ENCODE peak calls at places on chromosomes 16 and 17, in nine cellular contexts. S is hepatocyte, Q is IMR-90, I is psoas muscle, N is fibroblast of lung, D is fibroblast of pulmonary artery, X is mucosa of descending colon, B is H1, F is cardiac muscle cell. A is an unnamed sample.

GRCh38 chr17:15498107-15498506 is 30.7 kb upstream of the CDRT4 start:
- DNase-seq in I (no peak), S (no peak), D (no peak), N (no peak), B (no peak), Q (no peak), F (no peak), X (no peak), A (no peak)

GRCh38 chr17:3740611-3741073 is 16.9 kb downstream of the HASPIN start:
- DNase-seq in B (no peak), N (no peak), Q (no peak), D (no peak), X (peak), I (no peak), F (no peak), S (no peak), A (no peak)

GRCh38 chr17:29292071-29292991 is 1.6 kb downstream of the NUFIP2 start:
- DNase-seq in D (peak), N (peak), B (no peak), F (peak), I (peak), Q (peak), S (peak), X (peak), A (peak)

GRCh38 chr17:2867441-2868424 is 71.5 kb downstream of the RAP1GAP2 start:
- DNase-seq in X (no peak), N (peak), S (no peak), Q (peak), D (peak), F (no peak), B (no peak), I (no peak), A (peak)

GRCh38 chr17:76735006-76735405 is 2.1 kb downstream of the SRSF2 start:
- DNase-seq in B (no peak), Q (peak), F (no peak), X (no peak), S (no peak), D (peak), I (no peak), N (peak), A (peak)

GRCh38 chr17:64357191-64357981 is 33.3 kb downstream of the PECAM1 start:
- DNase-seq in B (no peak), X (no peak), D (peak), Q (peak), F (no peak), I (peak), S (no peak), N (peak), A (peak)

GRCh38 chr17:3920940-3921852 is 4.9 kb upstream of the P2RX1 start:
- DNase-seq in D (no peak), X (no peak), B (no peak), N (no peak), F (no peak), I (no peak), S (no peak), Q (no peak), A (no peak)

GRCh38 chr17:74457146-74457819 is 9.2 kb upstream of the CD300A start:
- DNase-seq in S (peak), B (no peak), F (peak), I (peak), Q (peak), X (peak), N (peak), D (peak), A (peak)

GRCh38 chr17:61601297-61601696 is 10.3 kb upstream of the NACA2 start:
- DNase-seq in D (no peak), X (no peak), Q (no peak), S (no peak), B (no peak), F (no peak), I (no peak), N (no peak), A (no peak)

GRCh38 chr17:81405382-81406005 is 10.2 kb downstream of the BAHCC1 start:
- DNase-seq in I (peak), S (peak), B (no peak), Q (no peak), F (no peak), D (peak), N (peak), X (no peak), A (no peak)

GRCh38 chr17:38727661-38728220 is 2.4 kb upstream of the CISD3 start:
- DNase-seq in F (no peak), Q (no peak), B (no peak), D (no peak), N (no peak), S (no peak), X (no peak), I (no peak), A (peak)

GRCh38 chr17:73404246-73404645 is 92.4 kb upstream of the CDC42EP4 start:
- DNase-seq in S (no peak), B (no peak), I (no peak), Q (no peak), D (no peak), N (no peak), F (no peak), X (no peak), A (no peak)

GRCh38 chr16:23124315-23124714 is 24.9 kb downstream of the USP31 start:
- DNase-seq in B (no peak), Q (peak), F (no peak), D (peak), N (peak), X (no peak), I (peak), S (no peak), A (peak)

GRCh38 chr17:71937914-71938313 is 182.9 kb upstream of the SOX9 start:
- DNase-seq in I (no peak), B (no peak), D (no peak), F (no peak), X (no peak), S (no peak), Q (no peak), N (no peak), A (no peak)

GRCh38 chr16:11202260-11203091 is 53.5 kb downstream of the SOCS1 start:
- DNase-seq in B (no peak), S (no peak), N (peak), X (no peak), I (no peak), Q (peak), D (no peak), F (no peak), A (peak)

GRCh38 chr16:20363191-20363590 is 10.7 kb upstream of the UMOD start:
- DNase-seq in N (no peak), F (no peak), X (no peak), Q (no peak), I (no peak), D (no peak), S (no peak), B (no peak), A (no peak)

GRCh38 chr16:46620265-46621005 is 744 bp downstream of the SHCBP1 start:
- DNase-seq in N (no peak), B (no peak), D (peak), X (no peak), S (no peak), Q (no peak), I (no peak), F (no peak), A (peak)

GRCh38 chr17:7251330-7252175 is at the start of gene CTDNEP1:
- DNase-seq in X (peak), Q (peak), B (peak), D (peak), F (peak), I (peak), N (peak), S (peak), A (peak)
- H3K4me3 ChIP-seq in X (peak), Q (peak), B (peak), D (peak), F (peak), I (peak), N (peak), S (peak), A (peak)

DNA sequence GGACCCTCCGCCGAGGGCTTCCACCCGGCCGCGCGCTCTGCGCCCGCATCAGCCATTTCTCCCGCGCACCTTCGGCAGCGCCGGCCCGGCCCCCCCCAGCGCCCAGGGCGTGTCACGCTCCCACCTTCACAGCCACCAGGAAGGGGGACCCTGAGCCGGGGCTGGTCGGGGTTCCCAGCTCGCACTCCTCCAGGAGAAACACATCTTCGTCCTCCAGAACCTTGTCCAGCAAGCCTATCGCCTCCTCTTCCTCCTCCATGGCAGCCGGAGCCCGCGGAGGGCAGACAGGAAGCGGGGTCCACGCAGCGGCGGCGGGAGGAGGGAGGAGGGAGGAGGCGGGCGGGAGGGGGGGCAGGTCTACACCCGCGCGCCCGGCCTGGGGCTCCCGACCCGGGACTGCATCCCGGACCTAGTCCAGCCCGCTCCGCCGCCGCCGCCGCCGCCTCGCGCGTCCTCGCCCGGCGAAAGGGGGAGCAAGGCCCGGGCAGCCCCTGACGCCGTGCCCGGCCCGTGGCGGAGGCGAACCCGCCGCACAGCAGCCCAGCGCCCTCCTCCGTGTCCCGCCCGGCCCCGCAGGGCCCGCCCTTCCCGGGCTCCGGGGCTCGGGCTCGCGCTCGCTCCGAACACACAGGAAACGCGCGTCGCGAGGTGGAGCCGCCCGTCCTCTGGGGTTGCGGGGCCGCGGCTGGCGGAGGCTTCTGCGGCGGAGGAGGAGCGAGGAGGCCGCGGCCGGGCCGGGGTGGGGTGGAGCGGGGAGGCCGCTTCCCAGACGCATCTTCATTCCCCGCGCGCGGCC is 70.8 kb downstream of the ABR start:
- DNase-seq in F (peak), N (peak), Q (peak), S (peak), I (peak), D (peak), X (peak), B (no peak), A (peak)
- TF ChIP-seq CTCF in F (no peak), N (no peak), Q (no peak), S (no peak), I (no peak), D (no peak), X (no peak), B (no peak), A (no peak)

DNA sequence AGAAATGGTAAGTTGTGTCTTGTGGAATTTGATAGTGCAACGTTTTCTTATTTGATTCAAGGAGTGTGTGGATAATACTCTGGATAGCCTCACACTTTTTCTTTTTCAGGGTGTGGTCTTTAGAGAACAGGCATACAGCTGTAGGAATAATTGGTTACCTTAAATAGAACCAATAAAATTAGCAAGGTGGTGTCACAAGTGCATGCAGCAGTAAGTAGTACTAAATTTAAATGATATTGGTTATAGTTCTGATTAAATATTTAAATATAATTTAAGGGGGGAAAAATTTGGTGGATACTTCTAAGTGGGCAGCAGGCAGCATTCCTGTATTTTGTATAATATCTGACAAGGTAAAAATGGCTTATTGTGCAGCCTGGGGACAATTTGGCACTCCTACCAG is 3.7 kb downstream of the HAPSTR1 start:
- DNase-seq in F (no peak), N (no peak), Q (no peak), X (no peak), D (no peak), I (no peak), S (no peak), B (no peak), A (no peak)
- H3K4me3 ChIP-seq in F (peak), N (peak), Q (no peak), X (no peak), D (peak), I (peak), S (peak), B (no peak), A (peak)

DNA sequence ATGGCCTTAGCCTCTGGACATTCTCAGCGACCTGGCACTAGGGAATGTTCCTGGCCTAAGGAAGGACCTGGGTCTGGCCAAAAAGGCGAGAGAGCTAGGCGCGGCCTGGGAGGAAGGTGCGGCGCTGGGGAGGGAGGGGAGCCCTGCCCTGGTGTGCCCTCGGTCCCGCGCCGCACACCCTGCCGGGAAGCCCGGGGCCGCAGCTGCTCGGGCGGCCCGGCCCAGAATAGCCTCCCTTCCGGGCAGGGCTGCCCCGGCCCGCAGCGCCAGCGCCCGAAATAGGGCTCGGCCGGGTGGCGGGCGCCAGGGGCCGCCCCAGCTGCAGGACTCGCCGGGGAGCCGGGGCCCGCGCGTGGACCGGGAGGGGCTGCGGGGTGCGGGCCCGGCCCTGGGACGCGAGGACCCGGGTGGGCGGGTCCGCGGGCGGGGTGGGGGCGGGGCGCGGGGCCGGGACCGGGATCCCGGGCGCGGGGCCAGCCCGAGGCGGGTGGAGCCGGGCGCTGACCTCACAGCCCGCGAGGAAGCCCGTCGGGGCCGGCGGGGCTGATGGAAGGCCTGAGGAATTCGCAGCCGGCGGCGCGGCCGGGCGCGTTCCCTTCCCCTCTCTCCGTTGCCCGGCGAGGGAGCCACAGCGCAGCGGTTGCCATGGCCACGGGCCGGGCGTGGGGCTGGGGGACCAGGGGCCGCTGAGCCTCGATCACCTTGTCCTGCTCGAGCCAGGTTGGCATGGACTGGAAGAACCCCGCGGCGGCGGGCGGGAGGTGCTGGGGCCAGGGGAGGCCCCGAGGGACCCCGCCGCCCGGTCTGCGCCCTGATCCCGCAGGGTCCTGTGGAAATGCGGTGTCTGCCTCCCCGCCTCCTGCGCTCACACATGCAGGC is 18.1 kb downstream of the SOCS3 start:
- DNase-seq in F (peak), B (no peak), S (peak), X (peak), D (peak), I (peak), N (peak), Q (peak), A (peak)
- TF ChIP-seq CTCF in F (no peak), B (no peak), S (no peak), X (no peak), D (no peak), I (no peak), N (no peak), Q (peak), A (no peak)

GRCh38 chr17:55730380-55730779 is 7.7 kb upstream of the TMEM100 start:
- DNase-seq in F (no peak), D (no peak), N (no peak), I (no peak), B (no peak), S (no peak), Q (no peak), X (no peak), A (no peak)
- H3K4me3 ChIP-seq in F (no peak), D (peak), N (no peak), I (peak), B (no peak), S (no peak), Q (no peak), X (no peak), A (no peak)

GRCh38 chr17:69486779-69487637 is 72.5 kb downstream of the MAP2K6 start:
- DNase-seq in Q (no peak), S (no peak), N (no peak), I (no peak), B (no peak), D (no peak), F (no peak), X (no peak), A (no peak)

GRCh38 chr17:69489303-69489702 is 74.8 kb downstream of the MAP2K6 start:
- DNase-seq in S (no peak), N (no peak), Q (no peak), D (no peak), F (no peak), X (no peak), I (no peak), B (no peak), A (no peak)

DNA sequence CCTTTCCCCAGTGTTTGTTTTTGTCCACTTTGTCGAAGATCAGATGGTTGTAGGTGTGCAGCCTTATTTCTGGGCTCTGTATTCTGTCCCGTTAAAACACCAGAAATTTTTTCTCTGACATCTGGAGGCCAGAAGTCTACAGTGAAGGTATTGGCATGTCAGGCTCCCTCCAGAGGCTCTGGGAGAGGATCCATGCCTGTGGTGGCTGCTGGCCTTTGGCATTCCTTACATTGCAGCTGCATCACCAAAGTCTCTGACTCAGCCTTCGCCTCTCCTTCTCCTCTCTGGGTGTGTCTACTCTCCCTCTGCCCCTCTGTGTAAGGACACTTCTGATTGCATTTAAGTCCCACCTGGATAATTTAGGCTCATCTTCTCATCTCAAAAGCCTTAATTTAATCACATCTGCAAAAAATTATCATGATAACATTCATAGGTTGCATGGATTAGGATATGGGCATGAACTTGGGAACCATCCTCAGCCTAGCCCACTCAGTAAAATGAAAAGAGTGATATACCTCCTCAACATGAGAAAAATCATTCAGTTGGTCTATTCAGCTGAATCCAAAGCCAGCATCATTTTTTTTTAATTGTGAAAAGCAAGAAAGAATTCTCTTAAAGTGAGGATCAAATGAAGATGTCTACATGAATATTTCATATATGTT is 78.0 kb downstream of the MAP2K6 start:
- DNase-seq in N (peak), Q (peak), B (peak), X (no peak), F (peak), I (no peak), S (peak), D (peak), A (peak)
- TF ChIP-seq CTCF in N (peak), Q (no peak), B (no peak), X (no peak), F (no peak), I (no peak), S (no peak), D (no peak), A (no peak)

GRCh38 chr16:85269165-85269564 is 156.9 kb upstream of the CIBAR2 start:
- DNase-seq in Q (no peak), X (no peak), N (no peak), F (no peak), B (no peak), D (no peak), S (no peak), I (no peak), A (no peak)

GRCh38 chr16:85273293-85273692 is 161.0 kb upstream of the CIBAR2 start:
- DNase-seq in N (no peak), X (no peak), B (no peak), D (no peak), F (no peak), I (no peak), Q (no peak), S (no peak), A (no peak)

GRCh38 chr16:85267414-85267945 is 155.2 kb upstream of the CIBAR2 start:
- DNase-seq in F (no peak), D (no peak), Q (no peak), N (no peak), B (no peak), I (no peak), S (no peak), X (no peak), A (no peak)

GRCh38 chr16:85271198-85271597 is 158.9 kb upstream of the CIBAR2 start:
- DNase-seq in B (no peak), X (no peak), S (no peak), N (no peak), Q (no peak), I (no peak), D (no peak), F (no peak), A (no peak)

GRCh38 chr16:85270365-85270764 is 158.1 kb upstream of the CIBAR2 start:
- DNase-seq in I (no peak), F (no peak), B (no peak), Q (no peak), S (no peak), X (no peak), D (no peak), N (no peak), A (no peak)
- H3K4me3 ChIP-seq in I (no peak), F (no peak), B (no peak), Q (no peak), S (no peak), X (no peak), D (no peak), N (no peak), A (no peak)

DNA sequence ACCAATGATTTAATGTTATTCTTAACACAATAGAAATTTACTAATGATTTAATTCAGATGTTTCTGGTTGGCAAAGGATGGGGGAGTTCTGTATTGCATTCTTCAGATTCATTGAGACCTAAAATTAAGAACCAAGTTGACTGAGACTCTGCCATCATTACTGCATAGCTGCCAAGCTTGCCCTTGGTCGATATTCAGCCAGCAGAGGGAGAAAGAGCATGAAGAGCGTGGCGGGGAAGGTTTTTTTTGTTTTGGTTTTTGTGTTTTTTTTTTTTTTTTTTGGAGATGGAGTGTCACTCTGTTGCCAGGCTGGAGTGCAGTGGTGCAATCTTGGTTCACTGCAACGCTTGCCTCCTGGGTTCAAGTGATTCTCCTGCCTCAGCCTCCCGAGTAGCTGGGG is 659.4 kb upstream of the EEF2KMT start:
- DNase-seq in B (no peak), D (no peak), N (no peak), Q (no peak), S (no peak), I (no peak), F (no peak), X (no peak), A (no peak)
- TF ChIP-seq CTCF in B (peak), D (no peak), N (no peak), Q (no peak), S (no peak), I (no peak), F (no peak), X (no peak), A (no peak)

A was measured in epithelial cell of esophagus.